ENCODE peak calls at places on chromosomes 5 and 9, in ten cellular contexts. C, R, M, T, W, B, O, E, X and P are unnamed samples.

GRCh38 chr9:90022474-90022873 is 417.7 kb downstream of the GADD45G start:
- DNase-seq in E (no peak), O (no peak), T (no peak), B (no peak), X (no peak), C (no peak), W (no peak), M (no peak), R (no peak), P (no peak)

GRCh38 chr9:93451762-93452709 is 551 bp downstream of the FAM120A start:
- DNase-seq in E (peak), B (no peak), M (peak), W (peak), X (peak), C (peak), R (no peak), T (peak), O (peak), P (peak)

GRCh38 chr9:2234371-2234893 is 219.3 kb downstream of the SMARCA2 start:
- DNase-seq in B (no peak), M (peak), R (no peak), X (no peak), T (peak), C (no peak), O (no peak), W (no peak), E (no peak), P (no peak)

GRCh38 chr9:74519419-74519818 is 22.3 kb downstream of the RORB start:
- DNase-seq in E (no peak), W (no peak), C (no peak), O (no peak), M (no peak), R (no peak), B (no peak), X (no peak), T (no peak), P (no peak)

GRCh38 chr5:24742334-24742733 is 97.6 kb upstream of the CDH10 start:
- DNase-seq in W (no peak), T (peak), O (no peak), X (no peak), B (no peak), C (no peak), E (no peak), M (no peak), R (no peak), P (no peak)

GRCh38 chr5:62828757-62829156 is 250.1 kb downstream of the LRRC70 start:
- DNase-seq in E (no peak), O (no peak), B (no peak), R (no peak), C (no peak), X (no peak), T (no peak), M (no peak), W (no peak), P (no peak)

GRCh38 chr9:114460513-114461225 is 44.6 kb downstream of the WHRN start:
- DNase-seq in E (no peak), R (peak), C (no peak), O (no peak), B (no peak), W (no peak), M (no peak), T (no peak), X (no peak), P (no peak)

GRCh38 chr9:115469826-115470225 is 351.9 kb upstream of the TNC start:
- DNase-seq in R (no peak), X (no peak), C (no peak), E (no peak), B (no peak), T (no peak), W (no peak), M (no peak), O (no peak), P (no peak)

GRCh38 chr9:128442150-128442549 is 13.7 kb upstream of the ODF2 start:
- DNase-seq in W (no peak), E (no peak), B (no peak), M (no peak), C (no peak), O (no peak), T (no peak), X (no peak), R (no peak), P (no peak)

GRCh38 chr5:151094861-151095260 is 14.0 kb upstream of the TNIP1 start:
- DNase-seq in W (no peak), O (no peak), X (no peak), E (no peak), M (no peak), C (peak), T (peak), B (no peak), R (no peak), P (no peak)

GRCh38 chr5:116990010-116990409 is 415.4 kb upstream of the SEMA6A start:
- DNase-seq in E (no peak), C (no peak), R (no peak), W (no peak), B (no peak), X (no peak), O (no peak), T (no peak), M (peak), P (no peak)

GRCh38 chr5:68027519-68027918 is 188.0 kb upstream of the PIK3R1 start:
- DNase-seq in O (peak), W (no peak), T (peak), B (no peak), C (no peak), X (no peak), R (no peak), E (no peak), M (no peak), P (no peak)

GRCh38 chr9:127854169-127854833 is at the start of gene ENG:
- DNase-seq in C (peak), T (peak), E (no peak), X (no peak), R (no peak), B (no peak), O (peak), M (no peak), W (peak), P (no peak)

GRCh38 chr5:72324186-72324825 is 4.1 kb downstream of the PTCD2 start:
- DNase-seq in E (no peak), C (no peak), X (no peak), W (no peak), T (no peak), R (no peak), O (no peak), M (no peak), B (peak), P (no peak)

GRCh38 chr9:126650404-126650804 is 36.7 kb downstream of the LMX1B start:
- DNase-seq in M (no peak), O (no peak), E (no peak), C (no peak), T (no peak), R (no peak), B (no peak), X (no peak), W (no peak), P (no peak)

GRCh38 chr5:29518176-29518575 is 1675.3 kb upstream of the CDH6 start:
- DNase-seq in O (no peak), E (no peak), B (no peak), M (no peak), R (no peak), X (no peak), W (no peak), T (no peak), C (no peak), P (no peak)

GRCh38 chr5:101838329-101838964 is 457.6 kb downstream of the SLCO4C1 start:
- DNase-seq in X (no peak), E (no peak), C (no peak), O (no peak), W (no peak), T (no peak), M (no peak), B (no peak), R (no peak), P (no peak)

GRCh38 chr9:137453643-137454081 is 5.5 kb downstream of the NSMF start:
- DNase-seq in W (peak), B (peak), R (peak), C (peak), E (peak), X (peak), T (peak), M (no peak), O (peak), P (peak)

GRCh38 chr5:456351-457194 is 13.6 kb downstream of the EXOC3 start:
- DNase-seq in X (no peak), W (peak), T (no peak), O (no peak), C (peak), R (no peak), B (no peak), M (no peak), E (no peak), P (no peak)

GRCh38 chr5:179801304-179802206 is 5.1 kb downstream of the MGAT4B start:
- DNase-seq in O (peak), E (peak), M (no peak), R (no peak), T (peak), X (peak), B (peak), C (peak), W (peak), P (peak)

GRCh38 chr5:96117863-96118651 is 156.4 kb upstream of the ELL2 start:
- DNase-seq in B (no peak), O (no peak), T (no peak), C (no peak), W (peak), E (no peak), M (no peak), X (no peak), R (no peak), P (no peak)

GRCh38 chr5:53923969-53924876 is 363.8 kb downstream of the NDUFS4 start:
- DNase-seq in E (no peak), M (peak), T (peak), W (no peak), C (no peak), R (no peak), O (no peak), B (no peak), X (no peak), P (no peak)

GRCh38 chr5:6510132-6510531 is 61.5 kb downstream of the UBE2QL1 start:
- DNase-seq in R (no peak), M (no peak), O (no peak), X (no peak), W (no peak), E (no peak), B (no peak), C (no peak), T (peak), P (no peak)

GRCh38 chr5:133227897-133228296 is 176.1 kb downstream of the HSPA4 start:
- DNase-seq in R (no peak), E (no peak), C (no peak), X (no peak), M (no peak), T (no peak), W (no peak), B (no peak), O (no peak), P (no peak)

GRCh38 chr9:133986061-133986460 is 6.1 kb downstream of the VAV2 start:
- DNase-seq in T (no peak), R (no peak), O (no peak), X (no peak), M (no peak), W (no peak), C (peak), B (no peak), E (no peak), P (no peak)

GRCh38 chr5:18881615-18882014 is 1106.4 kb downstream of the CDH18 start:
- DNase-seq in C (no peak), W (no peak), M (no peak), E (no peak), R (no peak), O (no peak), T (no peak), B (no peak), X (no peak), P (no peak)

GRCh38 chr5:135209495-135209837 is 175.4 kb upstream of the PITX1 start:
- DNase-seq in B (no peak), E (no peak), R (no peak), C (no peak), O (no peak), X (no peak), W (peak), M (no peak), T (no peak), P (no peak)

GRCh38 chr5:180463216-180463900 is 30.8 kb upstream of the CNOT6 start:
- DNase-seq in X (no peak), W (no peak), C (peak), O (no peak), E (no peak), B (no peak), R (no peak), T (peak), M (no peak), P (no peak)

GRCh38 chr5:139742173-139742903 is 53.3 kb upstream of the PSD2 start:
- DNase-seq in R (no peak), X (no peak), W (no peak), B (no peak), E (no peak), T (no peak), C (no peak), M (no peak), O (no peak), P (no peak)

GRCh38 chr9:21964925-21965385 is 29.2 kb downstream of the CDKN2A start:
- DNase-seq in O (no peak), E (peak), C (peak), T (peak), R (no peak), X (peak), B (no peak), M (no peak), W (peak), P (peak)

GRCh38 chr9:1732670-1733069 is 282.5 kb upstream of the SMARCA2 start:
- DNase-seq in M (no peak), T (peak), W (no peak), E (no peak), B (no peak), X (no peak), O (no peak), R (no peak), C (no peak), P (no peak)

GRCh38 chr5:56588636-56589485 is 226.5 kb upstream of the MAP3K1 start:
- DNase-seq in T (no peak), C (peak), X (peak), O (no peak), M (no peak), E (peak), W (peak), B (no peak), R (no peak), P (peak)

GRCh38 chr9:6549106-6549505 is 96.4 kb downstream of the GLDC start:
- DNase-seq in R (peak), B (no peak), X (no peak), E (no peak), M (no peak), T (peak), W (no peak), C (no peak), O (no peak), P (no peak)

GRCh38 chr9:4604678-4605095 is 57.4 kb upstream of the PLPP6 start:
- DNase-seq in E (no peak), B (peak), X (peak), R (peak), C (no peak), M (peak), T (peak), O (peak), W (peak), P (no peak)

GRCh38 chr5:39020465-39020864 is 53.7 kb downstream of the RICTOR start:
- DNase-seq in M (no peak), O (no peak), C (no peak), W (no peak), R (no peak), T (peak), E (no peak), X (no peak), B (no peak), P (no peak)

GRCh38 chr9:120438111-120438510 is 141.9 kb downstream of the CDK5RAP2 start:
- DNase-seq in X (no peak), R (no peak), B (no peak), M (no peak), O (no peak), T (peak), E (no peak), W (no peak), C (no peak), P (peak)

GRCh38 chr5:141695627-141696180 is 13.7 kb upstream of the ARAP3 start:
- DNase-seq in T (peak), C (no peak), X (no peak), R (no peak), O (no peak), E (no peak), M (peak), W (peak), B (no peak), P (no peak)

GRCh38 chr9:76655121-76655531 is 109.1 kb upstream of the PCA3 start:
- DNase-seq in W (no peak), T (peak), E (no peak), C (no peak), M (no peak), B (no peak), O (peak), X (no peak), R (no peak), P (no peak)